ENCODE peak calls at places on chromosomes 11 and 22, in six cellular contexts. Q is T-cell; P is activated CD8-positive, alpha-beta memory T cell treated with anti-CD3 and anti-CD28 coated beads for 1 hour; Y is NCI-H1417; Z is DMS153; R is adrenal gland. O is an unnamed sample.

GRCh38 chr11:66070604-66071325 is 693 bp downstream of the PACS1 start:
- DNase-seq in Q (peak), P (no peak), Y (peak), Z (no peak), R (peak), O (no peak)

GRCh38 chr11:120240866-120241265 is 926 bp downstream of the POU2F3 start:
- DNase-seq in Q (no peak), P (no peak), Y (no peak), Z (no peak), R (no peak), O (no peak)

GRCh38 chr11:113552271-113552670 is 77.1 kb upstream of the DRD2 start:
- DNase-seq in Q (no peak), P (no peak), Y (no peak), Z (no peak), R (no peak), O (no peak)

GRCh38 chr22:21641795-21642583 is at the start of gene SDF2L1:
- DNase-seq in Q (peak), P (peak), Y (peak), Z (peak), R (peak), O (peak)

GRCh38 chr11:96339704-96340554 is 3.1 kb downstream of the MAML2 start:
- DNase-seq in Q (no peak), P (no peak), Y (no peak), Z (no peak), R (no peak), O (no peak)

GRCh38 chr11:66043008-66043906 is 5.7 kb downstream of the GAL3ST3 start:
- DNase-seq in Q (no peak), P (no peak), Y (no peak), Z (no peak), R (no peak), O (no peak)

GRCh38 chr11:2400069-2400760 is at the start of gene TSSC4:
- DNase-seq in Q (peak), P (peak), Y (peak), Z (peak), R (peak), O (peak)

GRCh38 chr11:67364783-67365525 is 8.4 kb downstream of the CLCF1 start:
- DNase-seq in Q (no peak), P (no peak), Y (no peak), Z (no peak), R (no peak), O (no peak)

GRCh38 chr11:1913271-1914060 is 6.0 kb upstream of the TNNT3 start:
- DNase-seq in Q (no peak), P (no peak), Y (no peak), Z (no peak), R (no peak), O (no peak)

GRCh38 chr11:15011741-15012140 is 39.6 kb upstream of the CALCA start:
- DNase-seq in Q (no peak), P (no peak), Y (no peak), Z (no peak), R (no peak), O (no peak)

GRCh38 chr11:132644511-132644910 is 887.8 kb downstream of the OPCML start:
- DNase-seq in Q (no peak), P (no peak), Y (peak), Z (peak), R (no peak), O (no peak)

GRCh38 chr11:26480041-26480440 is 92.0 kb downstream of the MUC15 start:
- DNase-seq in Q (no peak), P (no peak), Y (no peak), Z (no peak), R (no peak), O (no peak)

GRCh38 chr11:34647131-34647530 is 26.2 kb downstream of the EHF start:
- DNase-seq in Q (no peak), P (no peak), Y (no peak), Z (no peak), R (no peak), O (no peak)

GRCh38 chr11:45089845-45090499 is 56.5 kb upstream of the PRDM11 start:
- DNase-seq in Q (no peak), P (no peak), Y (no peak), Z (no peak), R (no peak), O (no peak)

GRCh38 chr22:23178512-23179254 is 1.6 kb upstream of the BCR start:
- DNase-seq in Q (peak), P (peak), Y (peak), Z (peak), R (peak), O (peak)

O was measured in central memory CD8-positive, alpha-beta T cell.